ENCODE peak calls at places on chromosomes 4 and X, in seven cellular contexts. T is astrocyte of the spinal cord, X is right lobe of liver, I is lower leg skin, M is dorsolateral prefrontal cortex, P is WTC11, S is glutamatergic neuron. Y is an unnamed sample.
A peak's percentile ranks its signal among the peaks of the same experiment; 100 is the strongest.

GRCh38 chr4:125464146-125464545 is 149.4 kb downstream of the FAT4 start:
- DNase-seq in I (no peak), M (no peak), S (no peak), T (no peak), P (no peak), X (no peak), Y (no peak)

GRCh38 chr4:174808119-174808518 is 20.9 kb downstream of the GLRA3 start:
- DNase-seq in I (no peak), M (no peak), X (no peak), S (no peak), T (no peak), P (no peak), Y (no peak)

GRCh38 chr4:26256016-26256415 is 64.8 kb upstream of the RBPJ start:
- DNase-seq in T (peak; percentile 33), X (no peak), M (no peak), S (no peak), P (no peak), I (no peak), Y (no peak)

GRCh38 chrX:100731441-100732281 is at the start of gene SYTL4:
- DNase-seq in S (peak; percentile 18), P (peak; percentile 47), T (no peak), X (peak; percentile 67), M (no peak), I (peak; percentile 87), Y (no peak)

GRCh38 chr4:174317531-174317930 is 33.8 kb downstream of the CEP44 start:
- DNase-seq in I (no peak), T (no peak), S (no peak), X (no peak), M (no peak), P (no peak), Y (no peak)

GRCh38 chrX:45852884-45853283 is 652.2 kb upstream of the DIPK2B start:
- DNase-seq in S (no peak), M (no peak), P (no peak), I (no peak), T (no peak), X (no peak), Y (peak; percentile 7)

GRCh38 chrX:25021132-25021498 is 5.3 kb upstream of the ARX start:
- DNase-seq in P (no peak), T (no peak), M (no peak), I (no peak), S (no peak), X (no peak), Y (no peak)

GRCh38 chr4:104901438-104901837 is 245.2 kb upstream of the TET2 start:
- DNase-seq in T (peak; percentile 71), X (no peak), M (peak; percentile 43), S (peak; percentile 30), P (no peak), I (no peak), Y (no peak)

GRCh38 chrX:128800138-128800537 is 723.2 kb downstream of the SMARCA1 start:
- DNase-seq in I (no peak), T (no peak), M (no peak), X (no peak), S (no peak), P (no peak), Y (no peak)

GRCh38 chrX:72132456-72132855 is 741 bp upstream of the RTL5 start:
- DNase-seq in P (no peak), X (no peak), I (peak; percentile 64), T (no peak), M (no peak), S (no peak), Y (no peak)

GRCh38 chr4:127997534-127998388 is 32.6 kb downstream of the ABHD18 start:
- DNase-seq in M (no peak), P (no peak), S (no peak), I (no peak), X (no peak), T (peak; percentile 37), Y (no peak)

GRCh38 chr4:25523405-25523804 is 132.2 kb upstream of the SLC34A2 start:
- DNase-seq in T (no peak), S (no peak), M (no peak), P (no peak), X (no peak), I (no peak), Y (no peak)

GRCh38 chr4:186146443-186146842 is 41.9 kb downstream of the FAM149A start:
- DNase-seq in P (no peak), T (no peak), M (no peak), X (no peak), I (no peak), S (no peak), Y (no peak)

GRCh38 chr4:186150926-186151325 is 40.4 kb upstream of the CYP4V2 start:
- DNase-seq in P (no peak), T (no peak), M (no peak), I (no peak), S (no peak), X (no peak), Y (no peak)

GRCh38 chr4:186151499-186151898 is 39.9 kb upstream of the CYP4V2 start:
- DNase-seq in M (no peak), I (no peak), S (no peak), X (no peak), T (no peak), P (no peak), Y (no peak)

GRCh38 chr4:186148335-186148975 is 42.9 kb upstream of the CYP4V2 start:
- DNase-seq in I (no peak), P (no peak), S (no peak), M (no peak), X (no peak), T (no peak), Y (no peak)

GRCh38 chr4:186149872-186150271 is 41.5 kb upstream of the CYP4V2 start:
- DNase-seq in I (peak; percentile 91), T (peak; percentile 12), X (peak; percentile 67), M (no peak), S (peak; percentile 72), P (no peak), Y (peak; percentile 21)
- TF ChIP-seq CTCF in I (no peak), T (peak; percentile 58), X (peak; percentile 31), M (no peak), S (peak; percentile 76), P (no peak), Y (peak; percentile 88)

DNA sequence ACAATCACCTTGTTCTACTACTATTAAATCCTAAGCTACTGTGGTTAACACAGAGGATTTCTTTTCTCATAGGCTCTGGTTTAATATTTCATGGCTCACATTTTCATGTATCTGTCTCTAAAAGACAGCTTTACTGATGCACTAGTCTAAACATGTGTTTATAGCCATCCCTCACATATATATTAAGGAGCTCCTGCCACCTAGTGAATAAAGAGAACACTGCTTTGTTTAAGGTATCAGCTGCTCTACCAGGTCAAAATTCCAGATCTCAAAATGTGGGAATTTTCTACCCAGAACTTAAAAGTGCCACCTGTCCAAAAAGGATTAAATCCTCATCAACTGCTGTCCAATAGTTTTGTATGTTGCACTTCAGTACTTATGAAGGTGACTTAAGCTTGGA is 188.5 kb upstream of the TEX13C start:
- DNase-seq in T (no peak), P (no peak), I (no peak), M (no peak), S (no peak), X (no peak), Y (no peak)
- TF ChIP-seq CTCF in T (no peak), P (no peak), I (no peak), M (no peak), S (no peak), X (peak; percentile 44), Y (no peak)

DNA sequence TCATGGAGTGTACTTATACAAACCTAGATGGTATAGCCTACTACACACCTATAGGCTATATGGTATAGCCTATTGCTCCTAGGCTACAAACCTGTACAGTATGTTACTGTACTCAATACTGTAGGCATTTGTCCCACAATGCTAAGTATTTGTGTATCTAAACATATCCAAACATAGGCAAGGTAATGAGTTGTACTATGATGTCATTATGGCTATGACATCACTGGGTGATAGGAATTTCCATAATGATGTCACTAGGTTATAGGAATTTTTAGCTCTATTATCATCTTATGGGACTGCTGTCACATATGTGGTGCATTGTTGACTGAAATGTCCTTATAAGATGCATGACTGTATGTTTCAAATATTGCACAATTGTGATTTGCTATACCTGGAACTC is 5.5 kb upstream of the PAGE1 start:
- DNase-seq in X (no peak), P (no peak), I (no peak), T (no peak), M (no peak), S (no peak), Y (no peak)
- TF ChIP-seq CTCF in X (no peak), P (no peak), I (no peak), T (no peak), M (no peak), S (no peak), Y (no peak)

GRCh38 chr4:98110214-98110613 is 33.1 kb downstream of the STPG2 start:
- DNase-seq in T (no peak), S (no peak), X (no peak), I (no peak), M (no peak), P (no peak), Y (no peak)

GRCh38 chr4:98113005-98113404 is 30.3 kb downstream of the STPG2 start:
- DNase-seq in I (no peak), T (peak; percentile 33), X (no peak), S (peak; percentile 57), M (peak; percentile 21), P (no peak), Y (peak; percentile 37)

GRCh38 chr4:98110929-98111328 is 32.3 kb downstream of the STPG2 start:
- DNase-seq in M (no peak), I (no peak), X (no peak), P (no peak), T (no peak), S (no peak), Y (no peak)
- TF ChIP-seq CTCF in M (no peak), I (no peak), X (no peak), P (no peak), T (no peak), S (no peak), Y (no peak)

GRCh38 chr4:139453041-139453370 is 915 bp upstream of the RAB33B start:
- DNase-seq in P (no peak), M (no peak), T (no peak), I (no peak), X (no peak), S (no peak), Y (peak; percentile 72)
- TF ChIP-seq CTCF in P (no peak), M (no peak), T (peak; percentile 30), I (no peak), X (peak; percentile 34), S (peak; percentile 30), Y (peak; percentile 63)

DNA sequence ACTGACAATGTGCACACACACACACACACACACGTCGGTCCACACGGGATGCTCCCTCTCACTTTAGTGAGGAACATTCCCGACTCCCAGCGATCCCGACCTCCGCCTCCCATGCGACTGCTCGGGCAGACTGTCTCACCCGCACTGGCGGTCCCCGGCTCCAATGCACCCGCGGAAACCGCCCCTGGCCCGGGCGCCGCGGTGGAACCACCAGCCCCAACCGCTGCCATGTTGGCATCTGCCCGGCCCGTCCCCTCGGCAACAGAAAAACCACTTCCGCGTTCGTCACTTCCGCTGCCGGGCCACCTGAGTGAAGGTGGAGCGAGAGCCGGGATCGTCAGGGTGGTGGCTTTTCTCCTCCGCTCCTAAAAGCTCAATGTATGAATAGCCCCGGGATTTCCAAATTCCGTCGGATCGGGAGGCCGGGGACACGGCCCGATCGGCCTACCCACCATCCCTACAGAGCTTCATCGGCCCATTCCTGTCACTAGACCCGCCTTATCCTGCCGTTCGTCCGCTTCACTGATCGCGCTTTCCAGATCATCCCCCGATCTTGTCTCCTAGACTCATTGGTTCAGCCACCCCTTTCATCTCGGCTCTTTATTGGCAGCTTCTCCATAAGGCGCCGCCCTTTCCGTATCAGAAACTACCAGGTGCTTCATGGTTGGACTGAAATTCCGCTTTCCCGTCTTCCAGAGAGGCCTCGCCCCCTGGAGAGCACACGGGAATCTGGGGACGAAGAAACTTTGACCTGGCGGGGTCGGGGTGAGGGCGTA is at the start of gene SLC35A2:
- DNase-seq in M (peak; percentile 84), I (peak; percentile 96), S (peak; percentile 79), X (peak; percentile 89), T (peak; percentile 68), P (peak; percentile 79), Y (peak; percentile 70)
- TF ChIP-seq CTCF in M (no peak), I (no peak), S (no peak), X (no peak), T (no peak), P (no peak), Y (no peak)